ENCODE peak calls at places on chromosomes 1 and 21, in seven cellular contexts. M is CD4-positive, CD25-positive, alpha-beta regulatory T cell; I is heart right ventricle; N is astrocyte; A is hepatocyte; U is MM.1S; E is neuronal stem cell. W is an unnamed sample.

GRCh38 chr1:167821969-167822685 is 91.8 kb downstream of the ADCY10 start:
- DNase-seq in M (no peak), I (no peak), N (peak; percentile 35), A (no peak), U (no peak), E (no peak), W (no peak)

GRCh38 chr1:116498789-116499628 is 71.8 kb downstream of the CD58 start:
- DNase-seq in M (no peak), I (peak; percentile 48), N (peak; percentile 29), A (peak; percentile 85), U (no peak), E (peak; percentile 65), W (peak; percentile 87)

GRCh38 chr1:88763649-88764406 is 79.8 kb downstream of the PKN2 start:
- DNase-seq in M (no peak), I (no peak), N (peak; percentile 81), A (no peak), U (no peak), E (no peak), W (no peak)

GRCh38 chr1:36874271-36875017 is 159.9 kb downstream of the GRIK3 start:
- DNase-seq in M (no peak), I (no peak), N (no peak), A (no peak), U (no peak), E (no peak), W (no peak)

GRCh38 chr1:221756830-221757551 is 15.1 kb upstream of the DUSP10 start:
- DNase-seq in M (no peak), I (no peak), N (peak; percentile 21), A (no peak), U (no peak), E (no peak), W (no peak)

GRCh38 chr1:29457496-29458368 is 221.4 kb downstream of the PTPRU start:
- DNase-seq in M (no peak), I (no peak), N (no peak), A (no peak), U (no peak), E (no peak), W (no peak)

GRCh38 chr21:37871121-37871862 is 45.0 kb downstream of the KCNJ6 start:
- DNase-seq in M (no peak), I (no peak), N (peak; percentile 89), A (no peak), U (no peak), E (no peak), W (no peak)

GRCh38 chr1:173210716-173211231 is 3.6 kb upstream of the TNFSF4 start:
- DNase-seq in M (no peak), I (no peak), N (no peak), A (peak; percentile 19), U (no peak), E (no peak), W (no peak)

GRCh38 chr1:156804026-156804425 is 12.6 kb downstream of the SH2D2A start:
- DNase-seq in M (no peak), I (no peak), N (no peak), A (no peak), U (no peak), E (no peak), W (no peak)

GRCh38 chr21:42245348-42246185 is 26.6 kb downstream of the ABCG1 start:
- DNase-seq in M (no peak), I (no peak), N (no peak), A (peak; percentile 51), U (no peak), E (no peak), W (no peak)

GRCh38 chr1:19044975-19045831 is 88.7 kb upstream of the IFFO2 start:
- DNase-seq in M (no peak), I (no peak), N (peak; percentile 84), A (no peak), U (no peak), E (no peak), W (no peak)

GRCh38 chr1:151508721-151509292 is 2.4 kb upstream of the CGN start:
- DNase-seq in M (no peak), I (no peak), N (no peak), A (peak; percentile 82), U (no peak), E (no peak), W (peak; percentile 37)

GRCh38 chr1:40979241-40980067 is at the start of gene CTPS1:
- DNase-seq in M (peak; percentile 89), I (peak; percentile 98), N (peak; percentile 78), A (peak; percentile 96), U (peak; percentile 92), E (peak; percentile 93), W (peak; percentile 98)

GRCh38 chr1:19043579-19044443 is 87.3 kb upstream of the IFFO2 start:
- DNase-seq in M (no peak), I (no peak), N (no peak), A (no peak), U (no peak), E (no peak), W (no peak)

GRCh38 chr1:12600880-12601633 is 17.0 kb downstream of the DHRS3 start:
- DNase-seq in M (peak; percentile 25), I (peak; percentile 38), N (no peak), A (peak; percentile 61), U (peak; percentile 28), E (no peak), W (peak; percentile 78)

GRCh38 chr1:197908695-197909336 is 6.4 kb downstream of the C1orf53 start:
- DNase-seq in M (no peak), I (no peak), N (no peak), A (no peak), U (no peak), E (peak; percentile 45), W (no peak)

GRCh38 chr1:1259948-1260614 is 13.6 kb upstream of the C1QTNF12 start:
- DNase-seq in M (no peak), I (peak; percentile 58), N (no peak), A (no peak), U (no peak), E (no peak), W (no peak)

GRCh38 chr1:1260843-1261560 is 12.7 kb downstream of the UBE2J2 start:
- DNase-seq in M (no peak), I (no peak), N (no peak), A (no peak), U (no peak), E (no peak), W (no peak)

GRCh38 chr1:1259119-1259488 is 12.6 kb upstream of the C1QTNF12 start:
- DNase-seq in M (no peak), I (no peak), N (no peak), A (no peak), U (no peak), E (no peak), W (no peak)

GRCh38 chr1:1256956-1257871 is 10.7 kb upstream of the C1QTNF12 start:
- DNase-seq in M (no peak), I (no peak), N (no peak), A (no peak), U (no peak), E (no peak), W (no peak)

DNA sequence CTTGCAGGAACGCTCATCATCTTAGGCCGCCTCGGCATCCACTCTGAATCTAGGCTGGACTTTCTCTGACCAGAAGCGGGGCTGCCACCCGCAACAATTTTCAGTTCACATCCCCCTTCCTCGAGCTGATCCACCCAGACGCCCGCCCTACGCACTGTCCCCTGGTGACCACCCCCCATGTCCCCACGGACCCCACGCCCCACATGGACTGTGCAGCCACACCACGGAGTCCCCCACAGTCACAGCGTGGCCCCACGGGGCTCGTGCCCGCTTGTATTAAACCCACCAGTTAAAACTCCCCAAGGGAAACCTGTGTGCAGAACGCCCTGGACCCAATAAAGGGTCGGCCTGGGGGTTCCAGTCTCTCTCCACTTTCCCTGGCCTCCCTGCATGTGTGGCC is 13.0 kb upstream of the C1QTNF12 start:
- DNase-seq in M (no peak), I (no peak), N (no peak), A (no peak), U (no peak), E (no peak), W (no peak)
- H3K36me3 ChIP-seq in M (peaks cover 61% of the 10 kb centered on the region), I (peaks cover 81% of the 10 kb centered on the region), N (peaks cover 20% of the 10 kb centered on the region), A (no peaks in the 10 kb centered on the region), U (peaks cover 14% of the 10 kb centered on the region), E (peaks cover 43% of the 10 kb centered on the region), W (peaks cover 15% of the 10 kb centered on the region)

DNA sequence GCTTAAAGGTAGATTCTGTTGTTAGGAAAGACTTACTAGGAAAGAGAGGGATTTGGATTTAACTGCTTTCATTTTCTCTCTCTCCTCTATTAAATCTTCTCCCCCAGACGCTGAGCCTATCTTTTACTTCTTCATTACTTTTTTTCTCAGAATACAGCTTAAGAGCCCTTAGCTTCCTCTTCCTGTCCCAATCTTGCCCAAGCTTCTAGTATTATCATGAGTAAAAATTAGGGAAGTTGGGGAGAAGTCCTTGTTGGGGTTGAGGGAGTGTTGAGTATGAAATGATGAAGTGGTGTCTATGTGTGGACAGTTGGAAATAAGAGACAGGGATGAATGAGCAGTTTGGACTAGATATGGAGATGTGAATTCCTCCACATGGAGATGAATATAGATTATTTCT is 35.0 kb downstream of the ACP6 start:
- DNase-seq in M (no peak), I (no peak), N (no peak), A (no peak), U (no peak), E (no peak), W (no peak)
- H3K36me3 ChIP-seq in M (no peaks in the 10 kb centered on the region), I (no peaks in the 10 kb centered on the region), N (no peaks in the 10 kb centered on the region), A (no peaks in the 10 kb centered on the region), U (no peaks in the 10 kb centered on the region), E (peaks cover 2% of the 10 kb centered on the region), W (no peaks in the 10 kb centered on the region)

GRCh38 chr1:77938656-77939055 is 40.2 kb downstream of the FUBP1 start:
- DNase-seq in M (no peak), I (no peak), N (no peak), A (peak; percentile 8), U (no peak), E (no peak), W (no peak)

GRCh38 chr1:77940921-77941570 is 37.8 kb downstream of the FUBP1 start:
- DNase-seq in M (no peak), I (no peak), N (no peak), A (no peak), U (no peak), E (no peak), W (no peak)

GRCh38 chr1:77945345-77945744 is 33.5 kb downstream of the FUBP1 start:
- DNase-seq in M (no peak), I (no peak), N (no peak), A (no peak), U (no peak), E (no peak), W (no peak)

DNA sequence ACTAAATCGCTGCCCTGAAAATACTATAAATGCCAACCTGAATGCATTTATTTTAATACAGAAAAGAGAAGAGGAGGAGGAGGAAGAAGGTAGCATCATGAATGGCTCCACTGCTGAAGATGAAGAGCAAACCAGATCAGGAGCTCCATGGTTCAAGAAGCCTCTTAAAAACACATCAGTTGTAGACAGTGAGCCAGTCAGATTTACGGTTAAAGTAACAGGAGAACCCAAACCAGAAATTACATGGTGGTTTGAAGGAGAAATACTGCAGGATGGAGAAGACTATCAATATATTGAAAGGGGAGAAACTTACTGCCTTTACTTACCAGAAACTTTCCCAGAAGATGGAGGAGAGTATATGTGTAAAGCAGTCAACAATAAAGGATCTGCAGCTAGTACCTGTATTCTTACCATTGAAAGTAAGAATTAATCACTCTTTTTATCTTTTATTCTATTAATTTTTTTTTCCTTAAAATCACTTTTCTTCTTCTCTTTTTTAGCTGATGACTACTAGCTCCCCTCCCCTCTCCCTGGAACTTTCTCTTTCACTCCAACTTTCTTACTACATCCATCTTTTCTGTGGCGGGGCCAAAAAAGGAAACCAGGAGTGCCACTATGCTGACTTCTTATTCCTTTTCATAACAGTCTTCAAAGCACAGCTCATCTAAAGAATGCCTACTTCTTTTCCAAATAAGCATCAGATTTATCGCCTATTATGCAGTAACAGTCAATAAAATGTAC is 36.3 kb downstream of the FUBP1 start:
- DNase-seq in M (no peak), I (no peak), N (no peak), A (no peak), U (no peak), E (no peak), W (no peak)
- H3K36me3 ChIP-seq in M (peaks cover 39% of the 10 kb centered on the region), I (peaks cover 99% of the 10 kb centered on the region), N (peaks cover 68% of the 10 kb centered on the region), A (no peaks in the 10 kb centered on the region), U (peaks cover 23% of the 10 kb centered on the region), E (peaks cover 6% of the 10 kb centered on the region), W (peaks cover 53% of the 10 kb centered on the region)

GRCh38 chr1:6329851-6330250 is 63.7 kb downstream of the ACOT7 start:
- DNase-seq in M (no peak), I (no peak), N (peak; percentile 54), A (no peak), U (no peak), E (no peak), W (no peak)
- H3K36me3 ChIP-seq in M (no peaks in the 10 kb centered on the region), I (no peaks in the 10 kb centered on the region), N (no peaks in the 10 kb centered on the region), A (no peaks in the 10 kb centered on the region), U (no peaks in the 10 kb centered on the region), E (peaks cover 18% of the 10 kb centered on the region), W (no peaks in the 10 kb centered on the region)